ENCODE peak calls at places on chromosomes 5 and 9, in ten cellular contexts. H is GM03348; V is HCT116; T is occipital lobe; E is astrocyte of the hippocampus; S is endothelial cell; N is GM04503; O is germinal center; U is activated CD8-positive, alpha-beta memory T cell treated with anti-CD3 and anti-CD28 coated beads for 4 hours; L is ACHN. I is an unnamed sample.

GRCh38 chr5:174459832-174460448 is 264.4 kb upstream of the MSX2 start:
- DNase-seq in O (no peak), E (no peak), H (no peak), S (no peak), V (no peak), T (no peak), U (no peak), L (no peak), N (no peak), I (no peak)

GRCh38 chr5:96509313-96509712 is 76.3 kb upstream of the PCSK1 start:
- DNase-seq in U (no peak), H (no peak), E (no peak), O (no peak), S (no peak), V (no peak), N (no peak), L (no peak), T (no peak), I (no peak)

GRCh38 chr5:82147860-82148573 is 130.1 kb downstream of the RPS23 start:
- DNase-seq in U (no peak), S (no peak), O (no peak), T (no peak), H (peak; percentile 47), E (no peak), L (no peak), V (no peak), N (peak; percentile 15), I (no peak)

GRCh38 chr9:4116091-4116581 is 183.7 kb downstream of the GLIS3 start:
- DNase-seq in O (no peak), L (no peak), S (no peak), T (no peak), N (no peak), U (no peak), H (peak; percentile 15), E (peak; percentile 65), V (no peak), I (no peak)

GRCh38 chr9:21027295-21027694 is 4.1 kb downstream of the HACD4 start:
- DNase-seq in H (peak; percentile 41), S (no peak), N (no peak), E (peak; percentile 17), U (no peak), V (no peak), L (no peak), T (no peak), O (no peak), I (no peak)

GRCh38 chr5:123549256-123549904 is 37.4 kb downstream of the CSNK1G3 start:
- DNase-seq in V (no peak), U (peak; percentile 50), H (no peak), N (no peak), T (no peak), O (peak; percentile 27), E (no peak), S (no peak), L (no peak), I (no peak)

GRCh38 chr5:130316971-130317421 is 412.7 kb downstream of the CHSY3 start:
- DNase-seq in T (no peak), S (no peak), V (no peak), H (no peak), L (peak; percentile 46), O (no peak), E (peak; percentile 23), U (no peak), N (no peak), I (no peak)

GRCh38 chr5:66595877-66596790 is at the start of gene MAST4:
- DNase-seq in U (no peak), N (peak; percentile 28), T (peak; percentile 86), H (peak; percentile 96), L (peak; percentile 73), O (peak; percentile 92), E (peak; percentile 98), S (peak; percentile 87), V (peak; percentile 16), I (peak; percentile 93)

GRCh38 chr5:157167219-157167621 is 1.2 kb upstream of the GARIN3 start:
- DNase-seq in S (no peak), V (no peak), N (peak; percentile 54), U (no peak), E (peak; percentile 74), H (peak; percentile 22), T (no peak), L (peak; percentile 84), O (peak; percentile 13), I (no peak)

GRCh38 chr5:41869150-41869738 is 981 bp downstream of the OXCT1 start:
- DNase-seq in N (no peak), T (peak; percentile 14), V (no peak), E (peak; percentile 61), U (no peak), O (no peak), H (peak; percentile 87), S (peak; percentile 3), L (peak; percentile 12), I (peak; percentile 30)

GRCh38 chr9:121901616-121902015 is 191.5 kb downstream of the TTLL11 start:
- DNase-seq in U (no peak), E (no peak), N (no peak), H (no peak), S (no peak), L (no peak), T (no peak), V (no peak), O (no peak), I (no peak)

GRCh38 chr9:35481347-35481975 is 8.4 kb upstream of the RUSC2 start:
- DNase-seq in T (no peak), V (peak; percentile 54), E (peak; percentile 66), N (no peak), U (no peak), O (peak; percentile 16), S (peak; percentile 44), H (peak; percentile 77), L (peak; percentile 70), I (peak; percentile 51)

GRCh38 chr5:90641528-90641927 is 82.9 kb downstream of the ADGRV1 start:
- DNase-seq in V (no peak), S (no peak), H (no peak), E (no peak), U (no peak), N (no peak), T (no peak), O (no peak), L (no peak), I (no peak)

GRCh38 chr5:133569347-133569746 is 43.0 kb downstream of the FSTL4 start:
- DNase-seq in T (no peak), H (no peak), V (no peak), S (no peak), O (no peak), N (no peak), L (no peak), E (no peak), U (no peak), I (no peak)

GRCh38 chr9:114946013-114946412 is 15.6 kb upstream of the TNFSF8 start:
- DNase-seq in S (no peak), L (no peak), E (no peak), T (no peak), H (no peak), V (no peak), O (no peak), U (no peak), N (no peak), I (no peak)

GRCh38 chr9:87725900-87726709 is at the start of gene CTSL:
- DNase-seq in H (peak; percentile 97), T (peak; percentile 93), U (no peak), L (peak; percentile 69), O (peak; percentile 18), N (peak; percentile 48), V (peak; percentile 59), E (peak; percentile 89), S (peak; percentile 78), I (peak; percentile 44)

GRCh38 chr5:124179788-124180187 is 566.7 kb downstream of the ZNF608 start:
- DNase-seq in U (no peak), V (no peak), N (no peak), L (no peak), T (no peak), H (no peak), O (no peak), E (no peak), S (no peak), I (no peak)

GRCh38 chr5:142722146-142722545 is 36.3 kb upstream of the FGF1 start:
- DNase-seq in E (peak; percentile 28), L (no peak), N (no peak), U (no peak), S (no peak), O (no peak), V (no peak), T (no peak), H (no peak), I (no peak)

GRCh38 chr5:78417026-78417425 is 56.6 kb downstream of the SCAMP1 start:
- DNase-seq in N (no peak), T (no peak), U (no peak), H (no peak), V (no peak), S (no peak), L (no peak), E (no peak), O (no peak), I (no peak)

GRCh38 chr5:145936401-145937131 is at the start of gene SH3RF2:
- DNase-seq in E (peak; percentile 96), U (no peak), H (peak; percentile 82), L (peak; percentile 89), N (no peak), O (no peak), V (peak; percentile 85), T (no peak), S (peak; percentile 49), I (no peak)

GRCh38 chr9:5622019-5622418 is 6.9 kb upstream of the RIC1 start:
- DNase-seq in L (no peak), E (peak; percentile 65), T (no peak), O (no peak), V (no peak), N (peak; percentile 84), U (no peak), H (peak; percentile 64), S (no peak), I (no peak)

GRCh38 chr5:109694451-109694891 is 4.7 kb downstream of the MAN2A1 start:
- DNase-seq in L (no peak), E (no peak), H (no peak), T (no peak), V (no peak), N (no peak), U (no peak), S (no peak), O (no peak), I (no peak)